ENCODE peak calls at places on chromosomes 7 and 10, in eight cellular contexts. F, M, Y, L, X, O, D and S are unnamed samples.

GRCh38 chr7:22361795-22362194 is 4.8 kb upstream of the RAPGEF5 start:
- DNase-seq in F (no peak), M (no peak), Y (peak; percentile 63), L (no peak), X (no peak), O (peak; percentile 2), D (peak; percentile 82), S (no peak)

GRCh38 chr10:12844796-12845524 is 156.6 kb downstream of the CCDC3 start:
- DNase-seq in F (peak; percentile 37), M (no peak), Y (no peak), L (no peak), X (no peak), O (peak; percentile 91), D (peak; percentile 26), S (no peak)

GRCh38 chr10:114403545-114404161 is 649 bp downstream of the AFAP1L2 start:
- DNase-seq in F (no peak), M (peak; percentile 57), Y (peak; percentile 24), L (peak; percentile 81), X (peak; percentile 35), O (no peak), D (no peak), S (peak; percentile 68)

GRCh38 chr10:95290801-95291633 is at the start of gene PDLIM1:
- DNase-seq in F (peak; percentile 65), M (peak; percentile 82), Y (peak; percentile 89), L (peak; percentile 97), X (no peak), O (peak; percentile 45), D (peak; percentile 59), S (peak; percentile 56)

GRCh38 chr7:143245123-143245522 is 18.1 kb upstream of the GSTK1 start:
- DNase-seq in F (no peak), M (no peak), Y (no peak), L (no peak), X (no peak), O (peak; percentile 39), D (no peak), S (no peak)

GRCh38 chr10:33010132-33011037 is 52.4 kb upstream of the ITGB1 start:
- DNase-seq in F (no peak), M (no peak), Y (no peak), L (no peak), X (no peak), O (peak; percentile 86), D (no peak), S (no peak)

GRCh38 chr7:130732980-130733865 is 784 bp downstream of the KLF14 start:
- DNase-seq in F (peak; percentile 73), M (peak; percentile 28), Y (peak; percentile 41), L (peak; percentile 90), X (no peak), O (peak; percentile 1), D (no peak), S (peak; percentile 15)

GRCh38 chr7:133255461-133255860 is 2.6 kb downstream of the EXOC4 start:
- DNase-seq in F (no peak), M (no peak), Y (no peak), L (no peak), X (no peak), O (peak; percentile 28), D (no peak), S (no peak)

GRCh38 chr10:80444646-80445319 is 9.3 kb upstream of the TSPAN14 start:
- DNase-seq in F (peak; percentile 66), M (peak; percentile 62), Y (peak; percentile 63), L (no peak), X (peak; percentile 42), O (peak; percentile 74), D (peak; percentile 32), S (peak; percentile 43)

DNA sequence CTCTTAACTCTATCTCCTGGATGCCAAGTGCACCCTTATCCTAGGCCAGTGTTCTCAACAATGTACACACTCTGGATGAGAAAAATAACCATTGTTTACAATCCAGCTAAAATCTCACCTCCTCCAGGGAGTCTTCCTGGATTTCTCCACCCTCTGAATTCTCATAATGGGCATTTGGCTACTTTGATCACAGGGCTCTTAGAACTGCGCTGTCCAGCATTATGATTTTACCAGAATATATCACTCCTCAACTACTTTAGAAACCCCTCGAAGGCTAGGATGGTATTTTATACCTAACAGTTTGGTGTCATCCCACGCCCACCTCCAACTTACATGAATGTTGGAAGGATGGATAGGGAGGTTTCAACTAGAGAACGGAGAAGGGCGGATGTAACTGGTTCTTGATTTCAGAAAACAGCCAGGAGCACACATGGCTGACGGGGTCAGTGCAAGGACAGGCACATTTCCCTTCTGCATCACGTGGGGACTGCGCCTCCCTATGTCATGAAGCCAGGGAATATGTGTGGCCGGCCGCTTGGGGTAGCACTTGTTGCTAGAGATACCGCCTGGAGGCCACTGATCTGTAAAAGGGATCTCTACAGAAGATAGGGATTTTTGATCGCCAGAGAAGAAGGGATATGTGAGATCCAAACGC is 1.2 kb upstream of the ATP6V0E2 start:
- DNase-seq in F (peak; percentile 88), M (peak; percentile 88), Y (peak; percentile 77), L (no peak), X (peak; percentile 77), O (peak; percentile 81), D (peak; percentile 81), S (peak; percentile 69)
- TF ChIP-seq POLR2A in F (peak; percentile 14), M (no peak), Y (peak; percentile 41), L (no peak), X (no peak), O (no peak), D (no peak), S (no peak)

GRCh38 chr7:116138202-116138801 is 72.0 kb upstream of the TES start:
- DNase-seq in F (peak; percentile 8), M (no peak), Y (no peak), L (no peak), X (no peak), O (peak; percentile 83), D (no peak), S (no peak)

GRCh38 chr7:116142850-116143249 is 67.5 kb upstream of the TES start:
- DNase-seq in F (no peak), M (no peak), Y (no peak), L (no peak), X (no peak), O (no peak), D (no peak), S (no peak)

GRCh38 chr7:116139007-116139406 is 71.3 kb upstream of the TES start:
- DNase-seq in F (no peak), M (peak; percentile 25), Y (no peak), L (no peak), X (no peak), O (peak; percentile 13), D (no peak), S (no peak)

GRCh38 chr7:116142374-116142773 is 68.0 kb upstream of the TES start:
- DNase-seq in F (no peak), M (no peak), Y (no peak), L (no peak), X (no peak), O (no peak), D (no peak), S (no peak)

GRCh38 chr7:116139807-116140206 is 70.5 kb upstream of the TES start:
- DNase-seq in F (no peak), M (no peak), Y (no peak), L (no peak), X (no peak), O (peak; percentile 25), D (no peak), S (no peak)
- H3K27me3 ChIP-seq in F (no peaks in the 10 kb centered on the region), M (no peaks in the 10 kb centered on the region), Y (no peaks in the 10 kb centered on the region), L (no peaks in the 10 kb centered on the region), X (no peaks in the 10 kb centered on the region), O (no peaks in the 10 kb centered on the region), D (no peaks in the 10 kb centered on the region), S (no peaks in the 10 kb centered on the region)

DNA sequence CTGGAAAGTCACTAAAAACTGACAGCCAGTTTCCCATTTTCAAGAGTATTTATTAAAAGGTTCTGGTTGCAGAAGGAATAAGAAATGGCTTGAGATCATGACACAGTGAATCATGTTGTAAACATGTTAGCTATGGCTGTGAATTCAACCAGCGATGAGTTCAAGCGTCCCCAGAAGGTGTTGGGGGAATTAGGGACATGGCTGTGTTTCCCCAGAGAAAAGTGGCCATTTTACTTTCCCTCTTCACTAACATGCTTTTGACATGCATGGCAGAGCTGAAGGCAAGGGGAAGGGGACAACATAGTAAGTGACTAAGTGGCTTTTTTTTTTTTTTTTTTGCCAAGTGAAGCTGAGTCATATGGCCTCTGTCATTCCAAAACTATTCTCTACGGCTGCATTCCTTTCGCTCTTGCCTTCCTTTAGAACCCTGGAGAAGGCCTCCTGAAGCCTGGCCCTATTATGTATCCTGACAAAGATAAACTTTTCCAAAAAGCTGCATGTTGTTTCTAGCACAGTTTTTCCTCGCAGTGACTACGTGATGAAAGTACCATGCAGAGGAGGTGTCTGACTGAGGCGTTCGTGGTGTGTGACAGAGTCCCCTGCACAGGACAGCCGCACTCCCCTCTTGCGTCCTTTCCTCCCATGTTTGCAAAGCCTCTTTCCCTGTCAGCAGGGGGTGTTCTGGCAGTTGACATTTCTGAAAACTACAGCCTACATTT is 46.9 kb downstream of the EGFR start:
- DNase-seq in F (peak; percentile 43), M (no peak), Y (no peak), L (no peak), X (no peak), O (peak; percentile 94), D (no peak), S (no peak)
- H3K4me3 ChIP-seq in F (no peak overlapping the region), M (no peak overlapping the region), Y (no peak overlapping the region), L (no peak overlapping the region), X (no peak overlapping the region), O (no peak overlapping the region), D (peak overlapping the region; percentile 9), S (no peak overlapping the region)

GRCh38 chr10:11326919-11327318 is 284.5 kb downstream of the USP6NL start:
- DNase-seq in F (no peak), M (no peak), Y (no peak), L (no peak), X (no peak), O (no peak), D (no peak), S (no peak)

GRCh38 chr10:11329055-11329673 is 282.3 kb downstream of the USP6NL start:
- DNase-seq in F (no peak), M (no peak), Y (no peak), L (peak; percentile 60), X (no peak), O (no peak), D (no peak), S (no peak)

GRCh38 chr10:11330383-11331020 is 280.9 kb downstream of the USP6NL start:
- DNase-seq in F (no peak), M (no peak), Y (no peak), L (no peak), X (no peak), O (no peak), D (no peak), S (no peak)

GRCh38 chr10:11326241-11326640 is 285.2 kb downstream of the USP6NL start:
- DNase-seq in F (no peak), M (no peak), Y (no peak), L (no peak), X (no peak), O (no peak), D (no peak), S (no peak)

DNA sequence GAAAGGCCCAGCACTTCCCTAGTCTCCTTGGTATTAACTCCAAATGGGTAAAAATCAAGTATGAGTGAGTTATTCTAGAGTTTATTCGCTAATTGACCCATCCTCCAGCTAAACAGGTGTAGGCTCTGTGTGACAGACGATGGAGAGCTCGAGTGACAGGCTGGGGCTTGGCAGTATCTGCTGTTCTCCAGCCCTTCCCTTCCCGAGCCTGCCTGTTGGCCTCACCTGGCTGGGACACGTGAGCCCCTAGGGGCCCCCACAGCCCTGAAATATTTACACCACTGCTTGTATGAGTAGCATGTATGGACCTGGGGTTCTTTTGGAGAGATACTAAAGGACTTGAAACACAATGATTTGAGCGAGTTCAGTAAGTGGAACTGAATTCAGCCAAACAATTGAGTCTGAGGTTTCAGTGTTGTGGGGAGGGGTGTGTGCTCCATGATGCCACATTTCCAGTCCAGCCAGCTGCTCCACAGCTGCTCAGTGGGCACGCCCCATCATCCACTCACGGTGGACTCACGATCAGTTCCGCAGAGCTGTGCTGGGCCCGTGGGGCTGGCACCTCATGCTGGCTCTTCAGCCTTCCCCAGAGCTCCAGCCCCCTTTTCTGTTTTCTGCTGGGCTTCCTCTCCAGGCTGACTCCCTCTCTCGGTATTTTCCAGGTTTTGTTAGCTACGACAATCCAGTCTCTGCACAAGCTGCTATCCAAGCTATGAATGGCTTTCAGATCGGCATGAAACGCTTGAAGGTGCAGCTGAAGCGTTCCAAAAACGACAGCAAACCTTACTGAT is 283.0 kb downstream of the USP6NL start:
- DNase-seq in F (no peak), M (no peak), Y (no peak), L (peak; percentile 33), X (no peak), O (no peak), D (no peak), S (no peak)
- TF ChIP-seq POLR2A in F (no peak), M (no peak), Y (no peak), L (no peak), X (no peak), O (no peak), D (no peak), S (no peak)